ENCODE peak calls at places on chromosomes 4 and X, in eight cellular contexts. N is AG08396, R is left ventricle myocardium superior, T is kidney glomerular epithelial cell, Q is left ventricle myocardium inferior, H is astrocyte of the spinal cord, F is T-helper 9 cell, K is NCI-H774. U is an unnamed sample.

GRCh38 chr4:124420166-124420695 is 292.3 kb downstream of the ANKRD50 start:
- DNase-seq in N (no peak), R (no peak), T (no peak), Q (no peak), H (no peak), F (no peak), K (no peak), U (no peak)

GRCh38 chr4:116925900-116926457 is 159.4 kb downstream of the TRAM1L1 start:
- DNase-seq in N (no peak), R (peak; percentile 15), T (no peak), Q (no peak), H (peak; percentile 34), F (no peak), K (no peak), U (no peak)

GRCh38 chr4:24922416-24922815 is 9.6 kb upstream of the CCDC149 start:
- DNase-seq in N (peak; percentile 35), R (no peak), T (no peak), Q (no peak), H (no peak), F (no peak), K (no peak), U (no peak)

GRCh38 chrX:136138939-136139338 is 8.4 kb upstream of the FHL1 start:
- DNase-seq in N (no peak), R (no peak), T (no peak), Q (no peak), H (no peak), F (no peak), K (no peak), U (no peak)

GRCh38 chr4:115154826-115155225 is 41.4 kb upstream of the NDST4 start:
- DNase-seq in N (peak; percentile 4), R (no peak), T (no peak), Q (no peak), H (no peak), F (no peak), K (no peak), U (no peak)

GRCh38 chr4:185792384-185793146 is 19.4 kb downstream of the SORBS2 start:
- DNase-seq in N (peak; percentile 77), R (no peak), T (peak; percentile 74), Q (no peak), H (peak; percentile 97), F (no peak), K (no peak), U (no peak)

GRCh38 chrX:129875669-129876068 is 30.3 kb upstream of the UTP14A start:
- DNase-seq in N (peak; percentile 61), R (no peak), T (peak; percentile 28), Q (no peak), H (peak; percentile 81), F (no peak), K (no peak), U (no peak)

GRCh38 chr4:78863991-78864390 is 75.2 kb downstream of the PAQR3 start:
- DNase-seq in N (no peak), R (no peak), T (no peak), Q (no peak), H (no peak), F (no peak), K (no peak), U (no peak)

GRCh38 chr4:43496188-43496587 is 603.7 kb downstream of the GRXCR1 start:
- DNase-seq in N (no peak), R (no peak), T (no peak), Q (no peak), H (peak; percentile 5), F (no peak), K (no peak), U (no peak)

GRCh38 chrX:47293106-47293505 is 60.3 kb downstream of the USP11 start:
- DNase-seq in N (no peak), R (no peak), T (no peak), Q (no peak), H (no peak), F (no peak), K (no peak), U (no peak)

GRCh38 chr4:76558391-76559235 is 123.6 kb downstream of the SHROOM3 start:
- DNase-seq in N (no peak), R (no peak), T (no peak), Q (no peak), H (no peak), F (no peak), K (no peak), U (no peak)

GRCh38 chrX:32155044-32155638 is 1056.2 kb downstream of the DMD start:
- DNase-seq in N (no peak), R (no peak), T (no peak), Q (no peak), H (no peak), F (no peak), K (no peak), U (no peak)

GRCh38 chrX:23742174-23742692 is 843 bp downstream of the ACOT9 start:
- DNase-seq in N (peak; percentile 72), R (no peak), T (peak; percentile 43), Q (no peak), H (peak; percentile 76), F (no peak), K (no peak), U (peak; percentile 80)

GRCh38 chr4:56570041-56570440 is 64.5 kb downstream of the ARL9 start:
- DNase-seq in N (no peak), R (no peak), T (no peak), Q (no peak), H (peak; percentile 18), F (no peak), K (no peak), U (no peak)

GRCh38 chrX:13101439-13102139 is 57.2 kb upstream of the FAM9C start:
- DNase-seq in N (peak; percentile 55), R (peak; percentile 64), T (peak; percentile 18), Q (peak; percentile 54), H (peak; percentile 90), F (peak; percentile 33), K (no peak), U (peak; percentile 56)

GRCh38 chrX:108268434-108269080 is 169.7 kb downstream of the COL4A6 start:
- DNase-seq in N (no peak), R (peak; percentile 18), T (no peak), Q (no peak), H (no peak), F (no peak), K (no peak), U (no peak)

GRCh38 chrX:148915474-148915873 is 415.1 kb downstream of the AFF2 start:
- DNase-seq in N (no peak), R (no peak), T (no peak), Q (no peak), H (no peak), F (no peak), K (no peak), U (no peak)

U was measured in psoas muscle.